ENCODE peak calls at places on chromosomes 1 and 21, in ten cellular contexts. One of them, this sample, is unnamed.

GRCh38 chr1:39063191-39063590 is 37.0 kb downstream of the NDUFS5 start:
- DNase-seq in OCI-LY7: no peak
- DNase-seq in left ventricle myocardium inferior: no peak
- DNase-seq in endothelial cell: no peak
- DNase-seq in tibial artery: no peak
- DNase-seq in dorsolateral prefrontal cortex: no peak
- DNase-seq in HFFc6: no peak
- DNase-seq in astrocyte of the cerebellum: no peak
- DNase-seq in D721Med: no peak
- DNase-seq in pancreas: peak; percentile 13
- DNase-seq in this sample: no peak

GRCh38 chr1:211643324-211644212 is 31.9 kb downstream of the NEK2 start:
- DNase-seq in tibial artery: peak; percentile 41
- DNase-seq in D721Med: no peak
- DNase-seq in HFFc6: no peak
- DNase-seq in pancreas: peak; percentile 87
- DNase-seq in dorsolateral prefrontal cortex: peak; percentile 31
- DNase-seq in OCI-LY7: peak; percentile 20
- DNase-seq in left ventricle myocardium inferior: no peak
- DNase-seq in endothelial cell: peak; percentile 22
- DNase-seq in astrocyte of the cerebellum: no peak
- DNase-seq in this sample: no peak

GRCh38 chr1:117561551-117561950 is 44.3 kb upstream of the TENT5C start:
- DNase-seq in dorsolateral prefrontal cortex: no peak
- DNase-seq in tibial artery: no peak
- DNase-seq in pancreas: no peak
- DNase-seq in astrocyte of the cerebellum: no peak
- DNase-seq in endothelial cell: no peak
- DNase-seq in OCI-LY7: no peak
- DNase-seq in HFFc6: no peak
- DNase-seq in left ventricle myocardium inferior: no peak
- DNase-seq in D721Med: no peak
- DNase-seq in this sample: no peak

GRCh38 chr21:45111703-45112102 is 37.3 kb downstream of the ADARB1 start:
- DNase-seq in D721Med: no peak
- DNase-seq in pancreas: no peak
- DNase-seq in tibial artery: no peak
- DNase-seq in dorsolateral prefrontal cortex: peak; percentile 45
- DNase-seq in HFFc6: no peak
- DNase-seq in endothelial cell: no peak
- DNase-seq in OCI-LY7: no peak
- DNase-seq in astrocyte of the cerebellum: no peak
- DNase-seq in left ventricle myocardium inferior: no peak
- DNase-seq in this sample: no peak

GRCh38 chr21:36966846-36967657 is 583 bp upstream of the HLCS start:
- DNase-seq in D721Med: no peak
- DNase-seq in endothelial cell: peak; percentile 65
- DNase-seq in HFFc6: no peak
- DNase-seq in tibial artery: peak; percentile 31
- DNase-seq in left ventricle myocardium inferior: no peak
- DNase-seq in dorsolateral prefrontal cortex: no peak
- DNase-seq in OCI-LY7: no peak
- DNase-seq in pancreas: no peak
- DNase-seq in astrocyte of the cerebellum: no peak
- DNase-seq in this sample: no peak

GRCh38 chr21:34046917-34047316 is 26.5 kb upstream of the MRPS6 start:
- DNase-seq in HFFc6: no peak
- DNase-seq in left ventricle myocardium inferior: no peak
- DNase-seq in dorsolateral prefrontal cortex: no peak
- DNase-seq in astrocyte of the cerebellum: no peak
- DNase-seq in pancreas: no peak
- DNase-seq in tibial artery: no peak
- DNase-seq in endothelial cell: no peak
- DNase-seq in OCI-LY7: no peak
- DNase-seq in D721Med: no peak
- DNase-seq in this sample: no peak

GRCh38 chr1:79501153-79501552 is 494.6 kb upstream of the ADGRL4 start:
- DNase-seq in OCI-LY7: no peak
- DNase-seq in endothelial cell: no peak
- DNase-seq in tibial artery: no peak
- DNase-seq in left ventricle myocardium inferior: no peak
- DNase-seq in pancreas: no peak
- DNase-seq in astrocyte of the cerebellum: no peak
- DNase-seq in HFFc6: no peak
- DNase-seq in D721Med: no peak
- DNase-seq in dorsolateral prefrontal cortex: no peak
- DNase-seq in this sample: no peak

GRCh38 chr1:11499825-11500331 is 20.9 kb downstream of the DISP3 start:
- DNase-seq in astrocyte of the cerebellum: no peak
- DNase-seq in D721Med: no peak
- DNase-seq in HFFc6: no peak
- DNase-seq in endothelial cell: no peak
- DNase-seq in left ventricle myocardium inferior: no peak
- DNase-seq in OCI-LY7: no peak
- DNase-seq in pancreas: no peak
- DNase-seq in dorsolateral prefrontal cortex: peak; percentile 58
- DNase-seq in tibial artery: no peak
- DNase-seq in this sample: no peak

GRCh38 chr1:9009438-9010366 is 16.5 kb downstream of the SLC2A7 start:
- DNase-seq in astrocyte of the cerebellum: no peak
- DNase-seq in HFFc6: no peak
- DNase-seq in pancreas: peak; percentile 68
- DNase-seq in OCI-LY7: peak; percentile 87
- DNase-seq in tibial artery: no peak
- DNase-seq in D721Med: no peak
- DNase-seq in left ventricle myocardium inferior: no peak
- DNase-seq in endothelial cell: peak; percentile 64
- DNase-seq in dorsolateral prefrontal cortex: no peak
- DNase-seq in this sample: no peak

GRCh38 chr1:238489006-238489405 is 598.3 kb upstream of the ZP4 start:
- DNase-seq in HFFc6: no peak
- DNase-seq in D721Med: no peak
- DNase-seq in pancreas: no peak
- DNase-seq in endothelial cell: no peak
- DNase-seq in tibial artery: no peak
- DNase-seq in OCI-LY7: no peak
- DNase-seq in left ventricle myocardium inferior: no peak
- DNase-seq in astrocyte of the cerebellum: no peak
- DNase-seq in dorsolateral prefrontal cortex: no peak
- DNase-seq in this sample: no peak

GRCh38 chr1:178055779-178056471 is 38.0 kb upstream of the RASAL2 start:
- DNase-seq in left ventricle myocardium inferior: no peak
- DNase-seq in endothelial cell: no peak
- DNase-seq in astrocyte of the cerebellum: no peak
- DNase-seq in tibial artery: no peak
- DNase-seq in D721Med: no peak
- DNase-seq in OCI-LY7: peak; percentile 3
- DNase-seq in dorsolateral prefrontal cortex: peak; percentile 34
- DNase-seq in HFFc6: no peak
- DNase-seq in pancreas: no peak
- DNase-seq in this sample: no peak
- TF ChIP-seq CTCF in left ventricle myocardium inferior: peak; percentile 47
- TF ChIP-seq CTCF in endothelial cell: no peak
- TF ChIP-seq CTCF in astrocyte of the cerebellum: no peak
- TF ChIP-seq CTCF in tibial artery: no peak
- TF ChIP-seq CTCF in D721Med: peak; percentile 7
- TF ChIP-seq CTCF in OCI-LY7: peak; percentile 11
- TF ChIP-seq CTCF in dorsolateral prefrontal cortex: peak; percentile 8
- TF ChIP-seq CTCF in HFFc6: peak; percentile 26
- TF ChIP-seq CTCF in pancreas: no peak
- TF ChIP-seq CTCF in this sample: no peak

GRCh38 chr1:205436776-205437485 is 15.1 kb upstream of the LEMD1 start:
- DNase-seq in endothelial cell: no peak
- DNase-seq in dorsolateral prefrontal cortex: no peak
- DNase-seq in D721Med: no peak
- DNase-seq in OCI-LY7: no peak
- DNase-seq in astrocyte of the cerebellum: no peak
- DNase-seq in pancreas: no peak
- DNase-seq in left ventricle myocardium inferior: no peak
- DNase-seq in tibial artery: no peak
- DNase-seq in HFFc6: no peak
- DNase-seq in this sample: no peak

GRCh38 chr1:205437570-205437969 is 15.7 kb upstream of the LEMD1 start:
- DNase-seq in dorsolateral prefrontal cortex: no peak
- DNase-seq in tibial artery: no peak
- DNase-seq in OCI-LY7: no peak
- DNase-seq in astrocyte of the cerebellum: no peak
- DNase-seq in HFFc6: no peak
- DNase-seq in D721Med: no peak
- DNase-seq in left ventricle myocardium inferior: no peak
- DNase-seq in pancreas: no peak
- DNase-seq in endothelial cell: no peak
- DNase-seq in this sample: no peak

GRCh38 chr1:205440476-205441317 is 15.1 kb downstream of the BLACAT1 start:
- DNase-seq in HFFc6: peak; percentile 4
- DNase-seq in tibial artery: peak; percentile 38
- DNase-seq in OCI-LY7: peak; percentile 68
- DNase-seq in astrocyte of the cerebellum: no peak
- DNase-seq in pancreas: no peak
- DNase-seq in dorsolateral prefrontal cortex: no peak
- DNase-seq in D721Med: no peak
- DNase-seq in left ventricle myocardium inferior: peak; percentile 29
- DNase-seq in endothelial cell: peak; percentile 47
- DNase-seq in this sample: no peak

GRCh38 chr1:205440121-205440475 is 15.7 kb downstream of the BLACAT1 start:
- DNase-seq in dorsolateral prefrontal cortex: no peak
- DNase-seq in OCI-LY7: no peak
- DNase-seq in tibial artery: no peak
- DNase-seq in astrocyte of the cerebellum: no peak
- DNase-seq in left ventricle myocardium inferior: no peak
- DNase-seq in endothelial cell: no peak
- DNase-seq in HFFc6: no peak
- DNase-seq in D721Med: no peak
- DNase-seq in pancreas: no peak
- DNase-seq in this sample: no peak

DNA sequence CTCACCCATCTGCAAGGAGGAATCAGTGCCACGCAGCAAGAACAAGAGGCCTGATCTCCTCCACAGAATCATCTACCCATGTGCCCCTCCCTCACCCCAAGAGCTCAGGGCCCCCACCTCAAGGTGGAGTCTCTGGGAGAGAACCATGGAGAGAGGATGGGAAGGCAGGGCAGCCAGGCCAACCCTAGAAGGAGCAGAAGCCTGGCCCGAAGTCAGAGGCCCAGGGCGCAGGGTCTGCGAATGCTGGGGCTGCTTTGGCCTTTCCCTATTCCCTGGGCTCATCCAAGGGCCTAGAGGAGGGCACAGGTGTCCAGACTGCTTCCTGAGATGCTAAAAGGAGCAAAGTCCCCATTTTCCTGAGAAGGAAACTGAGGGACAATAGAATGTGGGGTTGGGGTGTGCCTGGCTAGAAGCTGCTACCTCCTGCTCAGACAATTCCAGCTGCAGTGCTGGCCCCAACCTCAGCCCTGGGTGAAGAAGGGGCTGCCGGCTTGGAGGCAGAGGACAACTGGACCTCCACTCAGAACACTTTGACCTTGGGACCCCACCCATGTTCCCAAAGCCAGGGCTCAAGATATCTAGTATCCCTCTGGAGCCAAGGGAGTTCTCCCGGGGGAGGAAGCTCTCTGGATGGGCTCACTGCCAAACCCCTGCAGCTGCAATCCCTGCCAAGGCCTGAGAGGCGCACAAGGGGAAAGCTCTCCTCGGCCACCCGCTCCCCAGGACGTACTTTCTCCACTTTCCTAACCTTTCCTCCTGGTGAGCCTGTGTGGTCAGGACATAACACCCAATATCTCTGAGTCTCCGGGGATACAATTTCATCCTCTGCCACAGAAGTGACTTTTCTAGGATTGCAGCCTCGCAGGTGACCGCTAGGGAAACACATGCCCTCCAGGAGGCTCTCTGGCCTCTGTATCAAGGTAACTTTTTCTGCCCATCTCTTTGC is 16.6 kb upstream of the LEMD1 start:
- DNase-seq in tibial artery: peak; percentile 66
- DNase-seq in dorsolateral prefrontal cortex: peak; percentile 82
- DNase-seq in OCI-LY7: peak; percentile 38
- DNase-seq in pancreas: peak; percentile 86
- DNase-seq in D721Med: no peak
- DNase-seq in astrocyte of the cerebellum: no peak
- DNase-seq in HFFc6: peak; percentile 53
- DNase-seq in left ventricle myocardium inferior: peak; percentile 86
- DNase-seq in endothelial cell: peak; percentile 58
- DNase-seq in this sample: no peak
- TF ChIP-seq CTCF in tibial artery: peak; percentile 74
- TF ChIP-seq CTCF in dorsolateral prefrontal cortex: peak; percentile 71
- TF ChIP-seq CTCF in OCI-LY7: peak; percentile 64
- TF ChIP-seq CTCF in pancreas: peak; percentile 76
- TF ChIP-seq CTCF in D721Med: peak; percentile 47
- TF ChIP-seq CTCF in astrocyte of the cerebellum: peak; percentile 75
- TF ChIP-seq CTCF in HFFc6: peak; percentile 76
- TF ChIP-seq CTCF in left ventricle myocardium inferior: peak; percentile 87
- TF ChIP-seq CTCF in endothelial cell: peak; percentile 45
- TF ChIP-seq CTCF in this sample: peak; percentile 40

GRCh38 chr21:42414066-42414465 is 10.4 kb downstream of the UBASH3A start:
- DNase-seq in HFFc6: no peak
- DNase-seq in left ventricle myocardium inferior: no peak
- DNase-seq in D721Med: no peak
- DNase-seq in pancreas: no peak
- DNase-seq in tibial artery: no peak
- DNase-seq in astrocyte of the cerebellum: no peak
- DNase-seq in OCI-LY7: no peak
- DNase-seq in endothelial cell: no peak
- DNase-seq in dorsolateral prefrontal cortex: no peak
- DNase-seq in this sample: no peak
- TF ChIP-seq CTCF in HFFc6: no peak
- TF ChIP-seq CTCF in left ventricle myocardium inferior: no peak
- TF ChIP-seq CTCF in D721Med: no peak
- TF ChIP-seq CTCF in pancreas: no peak
- TF ChIP-seq CTCF in tibial artery: no peak
- TF ChIP-seq CTCF in astrocyte of the cerebellum: no peak
- TF ChIP-seq CTCF in OCI-LY7: no peak
- TF ChIP-seq CTCF in endothelial cell: no peak
- TF ChIP-seq CTCF in dorsolateral prefrontal cortex: no peak
- TF ChIP-seq CTCF in this sample: no peak

DNA sequence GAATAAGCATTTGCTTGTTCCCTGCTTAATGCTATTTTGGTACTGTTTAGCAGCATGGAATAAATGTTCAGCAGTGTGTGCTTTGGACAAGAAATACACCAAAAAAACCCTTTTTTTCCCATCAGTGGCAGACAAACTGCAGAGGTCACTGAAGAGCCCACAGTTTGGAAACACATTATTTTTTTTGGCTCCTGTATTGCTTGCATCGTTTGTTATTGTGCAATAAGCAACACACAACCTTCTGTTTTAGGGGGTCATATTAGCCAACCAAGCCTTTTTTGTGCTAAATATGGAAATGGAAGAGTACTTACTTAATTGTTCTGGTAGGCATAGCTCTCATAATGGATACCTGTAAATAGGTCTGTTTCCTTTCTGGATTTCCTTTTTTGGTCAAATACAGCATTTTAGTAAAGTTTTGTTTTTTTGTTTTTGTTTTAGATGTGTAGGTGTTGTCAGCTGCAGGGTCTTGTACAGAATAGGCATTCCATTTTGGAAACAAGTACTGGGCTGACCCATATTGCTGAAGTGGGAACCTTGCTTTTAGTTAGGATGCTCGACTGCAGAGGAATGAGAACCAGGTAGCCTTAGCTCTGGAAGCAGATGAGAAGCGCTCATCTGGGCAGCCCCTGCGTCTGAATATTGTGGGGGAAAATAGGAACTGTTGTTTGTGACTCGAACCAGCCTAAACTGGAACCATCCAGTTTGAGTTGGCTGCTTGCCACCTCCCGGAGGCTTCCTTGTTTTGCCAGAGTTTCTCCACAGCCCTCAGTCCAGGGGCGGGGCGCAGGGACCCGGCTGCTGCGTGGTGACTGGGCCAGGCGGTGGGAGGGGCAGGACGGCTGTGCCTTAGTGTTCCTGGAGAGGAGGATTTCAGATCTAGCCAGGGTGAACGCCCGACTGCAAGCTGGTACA is 38.5 kb downstream of the SPEN start:
- DNase-seq in astrocyte of the cerebellum: peak; percentile 79
- DNase-seq in D721Med: no peak
- DNase-seq in dorsolateral prefrontal cortex: peak; percentile 96
- DNase-seq in endothelial cell: peak; percentile 85
- DNase-seq in left ventricle myocardium inferior: peak; percentile 98
- DNase-seq in OCI-LY7: peak; percentile 12
- DNase-seq in pancreas: peak; percentile 96
- DNase-seq in HFFc6: peak; percentile 90
- DNase-seq in tibial artery: peak; percentile 99
- DNase-seq in this sample: peak; percentile 83
- TF ChIP-seq CTCF in astrocyte of the cerebellum: peak; percentile 21
- TF ChIP-seq CTCF in D721Med: no peak
- TF ChIP-seq CTCF in dorsolateral prefrontal cortex: peak; percentile 33
- TF ChIP-seq CTCF in endothelial cell: no peak
- TF ChIP-seq CTCF in left ventricle myocardium inferior: peak; percentile 32
- TF ChIP-seq CTCF in OCI-LY7: peak; percentile 20
- TF ChIP-seq CTCF in pancreas: no peak
- TF ChIP-seq CTCF in HFFc6: peak; percentile 66
- TF ChIP-seq CTCF in tibial artery: peak; percentile 23
- TF ChIP-seq CTCF in this sample: peak; percentile 52

This sample was measured in AG09319.